ENCODE peak calls at places on chromosome X, in nine cellular contexts. A is breast epithelium, X is prostate gland, P is endothelial cell, E is HFFc6, D is kidney, W is sigmoid colon, K is transverse colon, N is choroid plexus epithelial cell. T is an unnamed sample.

GRCh38 chrX:54230440-54231148 is 47.5 kb upstream of the FAM120C start:
- DNase-seq in W (no peak), X (no peak), K (no peak), P (no peak), D (no peak), N (peak), A (no peak), E (no peak), T (no peak)

GRCh38 chrX:15384304-15384703 is at the start of gene VEGFD:
- DNase-seq in P (no peak), D (no peak), X (no peak), E (no peak), N (peak), W (no peak), A (no peak), K (no peak), T (no peak)

GRCh38 chrX:16619024-16619423 is 30.9 kb upstream of the S100G start:
- DNase-seq in E (no peak), K (no peak), P (no peak), W (no peak), X (no peak), A (no peak), N (no peak), D (no peak), T (no peak)

GRCh38 chrX:120251471-120252011 is 929 bp downstream of the ZBTB33 start:
- DNase-seq in X (peak), N (peak), E (peak), A (peak), W (peak), P (peak), K (peak), D (no peak), T (peak)

GRCh38 chrX:141278306-141278705 is 36.0 kb upstream of the SPANXC start:
- DNase-seq in D (no peak), P (peak), X (no peak), K (no peak), A (no peak), E (no peak), W (no peak), N (peak), T (no peak)

GRCh38 chrX:39950035-39950688 is 147.6 kb downstream of the BCOR start:
- DNase-seq in N (peak), W (no peak), K (no peak), E (peak), P (no peak), X (no peak), A (no peak), D (peak), T (no peak)

GRCh38 chrX:48702032-48702431 is 5.5 kb downstream of the SUV39H1 start:
- DNase-seq in N (no peak), A (no peak), X (no peak), W (no peak), K (no peak), P (no peak), E (no peak), D (no peak), T (no peak)

GRCh38 chrX:21985332-21985777 is 44.8 kb downstream of the SMS start:
- DNase-seq in P (peak), A (peak), X (peak), D (no peak), K (peak), N (peak), W (peak), E (peak), T (no peak)

GRCh38 chrX:69987691-69988090 is 62.0 kb downstream of the AWAT2 start:
- DNase-seq in K (no peak), D (no peak), A (no peak), P (no peak), W (no peak), E (no peak), X (no peak), N (no peak), T (no peak)

GRCh38 chrX:20056704-20057103 is 60.0 kb downstream of the MAP7D2 start:
- DNase-seq in K (no peak), X (peak), E (no peak), W (no peak), D (no peak), A (no peak), P (no peak), N (no peak), T (no peak)

GRCh38 chrX:119150163-119151135 is 22.8 kb upstream of the KIAA1210 start:
- DNase-seq in E (no peak), X (no peak), P (no peak), A (no peak), N (no peak), W (no peak), K (no peak), D (peak), T (no peak)

GRCh38 chrX:119147486-119147885 is 19.9 kb upstream of the KIAA1210 start:
- DNase-seq in W (no peak), E (no peak), X (no peak), N (no peak), K (no peak), P (no peak), D (no peak), A (no peak), T (no peak)

GRCh38 chrX:119145241-119145653 is 17.6 kb upstream of the KIAA1210 start:
- DNase-seq in D (no peak), W (no peak), E (no peak), X (no peak), N (peak), P (peak), A (no peak), K (peak), T (no peak)
- TF ChIP-seq CTCF in D (peak), W (no peak), E (peak), X (no peak), N (peak), P (no peak), A (peak), K (no peak), T (no peak)

DNA sequence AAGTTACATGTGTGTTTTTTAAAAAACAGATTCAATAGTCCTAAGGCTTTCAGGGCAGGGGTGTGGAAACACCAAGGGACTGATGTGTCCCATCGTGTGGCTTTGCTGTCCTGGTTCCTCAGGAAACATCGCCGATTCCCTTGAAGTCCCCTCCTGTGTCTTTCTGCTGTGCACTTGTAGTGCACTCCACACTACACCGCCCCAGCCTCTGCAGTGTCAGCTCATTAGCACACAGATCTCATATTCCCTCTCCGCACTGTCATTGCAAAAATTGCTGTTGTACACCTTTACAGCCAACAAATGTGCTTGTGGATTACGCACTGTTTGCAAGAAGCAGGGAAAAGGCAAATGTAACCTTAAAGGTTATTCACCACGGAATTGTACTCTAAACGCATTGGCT is 5.2 kb downstream of the GRIA3 start:
- DNase-seq in K (no peak), E (no peak), D (no peak), P (no peak), N (no peak), W (no peak), A (no peak), X (no peak), T (no peak)
- TF ChIP-seq CTCF in K (no peak), E (no peak), D (no peak), P (no peak), N (no peak), W (no peak), A (no peak), X (no peak), T (no peak)

GRCh38 chrX:46247456-46247855 is 297.8 kb downstream of the ZNF674 start:
- DNase-seq in X (no peak), P (no peak), W (no peak), A (no peak), K (no peak), E (no peak), D (no peak), N (no peak), T (no peak)
- TF ChIP-seq CTCF in X (no peak), P (no peak), W (no peak), A (no peak), K (no peak), E (no peak), D (no peak), N (no peak), T (no peak)

GRCh38 chrX:42093756-42094155 is 170.4 kb upstream of the CASK start:
- DNase-seq in D (no peak), A (no peak), K (no peak), P (no peak), N (peak), X (no peak), E (no peak), W (no peak), T (no peak)
- TF ChIP-seq CTCF in D (no peak), A (no peak), K (no peak), P (no peak), N (no peak), X (no peak), E (no peak), W (no peak), T (no peak)

DNA sequence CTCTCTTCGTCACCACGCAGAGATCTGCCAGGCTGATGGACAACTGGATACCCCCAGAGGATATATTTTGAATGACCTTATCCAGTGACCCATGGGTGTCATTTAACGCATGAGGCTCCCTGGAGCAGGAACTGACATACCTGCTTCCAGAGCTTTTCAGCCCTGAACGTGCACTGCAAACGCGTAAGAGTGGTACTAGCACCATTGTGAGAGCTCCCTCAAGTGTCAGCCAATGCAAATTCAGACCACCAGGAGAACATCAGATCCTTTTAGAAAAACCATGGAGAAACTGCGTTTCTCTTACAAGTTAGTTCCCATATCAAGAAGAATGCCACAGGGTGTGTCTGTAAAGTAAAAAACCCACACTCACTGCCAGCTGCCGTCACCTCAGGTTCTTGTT is 7.3 kb downstream of the TREX2 start:
- DNase-seq in W (no peak), P (no peak), N (peak), X (no peak), E (no peak), A (no peak), K (no peak), D (no peak), T (no peak)
- TF ChIP-seq CTCF in W (no peak), P (no peak), N (peak), X (no peak), E (peak), A (no peak), K (no peak), D (peak), T (peak)

GRCh38 chrX:12700745-12701144 is 90.5 kb upstream of the PRPS2 start:
- DNase-seq in X (no peak), K (no peak), E (no peak), D (no peak), N (no peak), A (no peak), W (no peak), P (no peak), T (no peak)

GRCh38 chrX:12701625-12702024 is 89.6 kb upstream of the PRPS2 start:
- DNase-seq in X (peak), A (no peak), P (peak), N (peak), D (no peak), K (peak), E (peak), W (peak), T (peak)

GRCh38 chrX:12704706-12705105 is 86.5 kb upstream of the PRPS2 start:
- DNase-seq in N (no peak), X (no peak), W (no peak), E (no peak), A (no peak), K (no peak), P (no peak), D (no peak), T (no peak)

DNA sequence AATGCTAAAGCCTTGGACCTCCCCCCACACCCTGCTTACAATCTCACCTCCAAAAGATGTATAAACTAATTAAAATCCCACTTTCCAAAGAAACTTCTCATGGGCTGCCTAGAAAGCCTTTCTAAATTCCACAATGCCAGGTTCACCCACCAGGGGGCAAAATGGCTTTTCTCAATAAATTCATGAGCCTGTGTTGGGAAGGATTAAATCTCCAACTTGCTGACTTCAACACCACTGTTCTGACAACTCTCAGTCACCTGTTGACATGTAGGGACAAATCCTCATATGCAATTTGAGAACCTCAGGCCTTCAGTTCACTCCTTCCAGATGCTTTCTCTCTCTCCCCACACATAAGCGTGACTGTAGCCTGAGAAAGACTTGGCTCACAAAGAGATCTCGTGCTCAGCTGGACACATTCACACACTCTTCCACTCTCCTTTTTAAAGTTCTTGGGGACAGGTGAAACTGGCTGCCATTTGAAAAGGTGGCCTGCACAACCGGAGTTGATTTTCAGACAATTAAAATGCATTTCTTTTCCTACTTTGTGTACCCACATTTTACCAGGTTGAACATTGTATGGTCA is 88.6 kb upstream of the PRPS2 start:
- DNase-seq in P (peak), W (no peak), X (no peak), N (peak), D (no peak), E (no peak), A (no peak), K (no peak), T (no peak)
- TF ChIP-seq CTCF in P (peak), W (no peak), X (no peak), N (peak), D (no peak), E (peak), A (no peak), K (no peak), T (peak)

DNA sequence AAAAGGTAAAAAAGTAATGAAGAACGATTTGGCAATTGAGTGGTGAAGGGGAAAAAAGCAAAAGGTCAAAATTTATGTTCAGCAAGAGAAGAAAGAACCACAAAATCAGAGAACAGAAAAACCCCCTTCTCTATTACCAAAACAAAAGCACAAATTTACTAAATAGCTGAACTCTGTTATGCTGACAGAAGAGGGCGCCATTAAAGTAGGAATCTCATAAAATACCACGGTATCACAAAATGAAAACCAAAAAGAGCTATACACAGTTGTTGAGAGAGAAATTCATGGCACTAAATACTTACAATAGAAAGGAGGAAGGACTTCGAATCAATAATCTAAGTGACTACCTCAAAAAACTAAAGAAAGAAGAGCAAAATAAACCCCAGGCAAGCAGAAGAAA is 69.6 kb upstream of the CXorf66 start:
- DNase-seq in A (no peak), D (no peak), P (no peak), E (no peak), N (peak), X (no peak), K (no peak), W (no peak), T (no peak)
- TF ChIP-seq CTCF in A (no peak), D (no peak), P (peak), E (peak), N (no peak), X (no peak), K (no peak), W (no peak), T (no peak)